ENCODE peak calls at places on chromosomes 6 and 20, in nine cellular contexts. F, J, P, W, Q, S, B, L and C are unnamed samples.

GRCh38 chr6:48117246-48117645 is 6.2 kb upstream of the PTCHD4 start:
- DNase-seq in F (no peak), J (no peak), P (no peak), W (no peak), Q (no peak), S (no peak), B (no peak), L (no peak), C (no peak)

GRCh38 chr20:49956689-49957443 is 20.7 kb downstream of the RNF114 start:
- DNase-seq in F (no peak), J (no peak), P (no peak), W (no peak), Q (no peak), S (no peak), B (no peak), L (no peak), C (no peak)

GRCh38 chr6:11398451-11399326 is 138.9 kb upstream of the TMEM170B start:
- DNase-seq in F (no peak), J (peak), P (peak), W (no peak), Q (no peak), S (no peak), B (no peak), L (no peak), C (no peak)

GRCh38 chr6:112223070-112223861 is 31.1 kb downstream of the LAMA4 start:
- DNase-seq in F (no peak), J (no peak), P (peak), W (no peak), Q (no peak), S (no peak), B (no peak), L (no peak), C (no peak)

GRCh38 chr20:48800227-48800626 is 27.6 kb downstream of the PREX1 start:
- DNase-seq in F (no peak), J (no peak), P (no peak), W (no peak), Q (no peak), S (no peak), B (no peak), L (no peak), C (no peak)

GRCh38 chr6:146481527-146481926 is 62.1 kb upstream of the RAB32 start:
- DNase-seq in F (no peak), J (no peak), P (no peak), W (no peak), Q (no peak), S (no peak), B (no peak), L (no peak), C (no peak)

GRCh38 chr6:14783594-14783993 is 462.3 kb upstream of the JARID2 start:
- DNase-seq in F (no peak), J (no peak), P (no peak), W (no peak), Q (no peak), S (no peak), B (no peak), L (no peak), C (peak)

GRCh38 chr6:137728386-137729349 is 138.4 kb upstream of the TNFAIP3 start:
- DNase-seq in F (no peak), J (no peak), P (peak), W (peak), Q (peak), S (no peak), B (no peak), L (no peak), C (no peak)

GRCh38 chr20:4946585-4947378 is 54.5 kb downstream of the SLC23A2 start:
- DNase-seq in F (no peak), J (peak), P (no peak), W (no peak), Q (no peak), S (no peak), B (no peak), L (no peak), C (no peak)

GRCh38 chr6:152634773-152635172 is 2.4 kb downstream of the SYNE1 start:
- DNase-seq in F (no peak), J (no peak), P (no peak), W (no peak), Q (no peak), S (no peak), B (no peak), L (no peak), C (peak)

GRCh38 chr6:15682965-15683822 is 20.4 kb upstream of the DTNBP1 start:
- DNase-seq in F (no peak), J (no peak), P (no peak), W (no peak), Q (no peak), S (no peak), B (no peak), L (peak), C (no peak)

GRCh38 chr20:25017257-25017803 is 24.8 kb upstream of the APMAP start:
- DNase-seq in F (peak), J (peak), P (no peak), W (peak), Q (no peak), S (no peak), B (no peak), L (peak), C (peak)

GRCh38 chr6:89789980-89790379 is 29.6 kb downstream of the MDN1 start:
- DNase-seq in F (no peak), J (no peak), P (no peak), W (no peak), Q (no peak), S (no peak), B (no peak), L (no peak), C (no peak)

GRCh38 chr6:45075246-45075645 is 252.9 kb upstream of the RUNX2 start:
- DNase-seq in F (no peak), J (no peak), P (peak), W (no peak), Q (peak), S (no peak), B (no peak), L (no peak), C (no peak)

GRCh38 chr6:1986454-1987243 is 258.8 kb downstream of the GMDS start:
- DNase-seq in F (no peak), J (no peak), P (peak), W (no peak), Q (peak), S (no peak), B (no peak), L (no peak), C (no peak)

GRCh38 chr6:35228483-35228882 is 14.7 kb downstream of the SCUBE3 start:
- DNase-seq in F (no peak), J (no peak), P (no peak), W (no peak), Q (no peak), S (no peak), B (no peak), L (no peak), C (no peak)

GRCh38 chr6:148074735-148075134 is 267.9 kb upstream of the SASH1 start:
- DNase-seq in F (no peak), J (no peak), P (no peak), W (peak), Q (no peak), S (no peak), B (no peak), L (no peak), C (no peak)

GRCh38 chr6:54892831-54893230 is 46.3 kb downstream of the FAM83B start:
- DNase-seq in F (no peak), J (no peak), P (peak), W (no peak), Q (no peak), S (no peak), B (no peak), L (no peak), C (no peak)

GRCh38 chr6:100234625-100235024 is 230.1 kb downstream of the SIM1 start:
- DNase-seq in F (no peak), J (no peak), P (no peak), W (no peak), Q (no peak), S (no peak), B (no peak), L (no peak), C (no peak)

GRCh38 chr6:153096792-153097191 is 34.3 kb downstream of the RGS17 start:
- DNase-seq in F (no peak), J (no peak), P (no peak), W (no peak), Q (no peak), S (no peak), B (no peak), L (no peak), C (no peak)

GRCh38 chr6:35481215-35481614 is 13.0 kb downstream of the RPL10A start:
- DNase-seq in F (no peak), J (no peak), P (no peak), W (no peak), Q (no peak), S (no peak), B (no peak), L (no peak), C (no peak)

GRCh38 chr6:31168606-31169005 is 1.9 kb downstream of the POU5F1 start:
- DNase-seq in F (no peak), J (no peak), P (no peak), W (no peak), Q (no peak), S (no peak), B (no peak), L (no peak), C (no peak)

GRCh38 chr6:149031545-149032317 is 284.9 kb downstream of the UST start:
- DNase-seq in F (no peak), J (peak), P (peak), W (no peak), Q (no peak), S (no peak), B (no peak), L (peak), C (no peak)

GRCh38 chr20:57698191-57698866 is 11.5 kb downstream of the PMEPA1 start:
- DNase-seq in F (no peak), J (peak), P (peak), W (no peak), Q (peak), S (no peak), B (no peak), L (peak), C (peak)

GRCh38 chr6:138555294-138555988 is 56.1 kb upstream of the NHSL1 start:
- DNase-seq in F (no peak), J (no peak), P (no peak), W (no peak), Q (peak), S (no peak), B (no peak), L (no peak), C (peak)

GRCh38 chr20:63889241-63890200 is 5.4 kb upstream of the DNAJC5 start:
- DNase-seq in F (no peak), J (peak), P (peak), W (peak), Q (no peak), S (no peak), B (no peak), L (no peak), C (peak)

GRCh38 chr20:17334866-17335412 is 108.1 kb downstream of the PCSK2 start:
- DNase-seq in F (no peak), J (no peak), P (no peak), W (no peak), Q (no peak), S (no peak), B (no peak), L (no peak), C (no peak)

GRCh38 chr20:57266251-57267157 is at the start of gene BMP7:
- DNase-seq in F (peak), J (no peak), P (no peak), W (no peak), Q (no peak), S (no peak), B (no peak), L (no peak), C (peak)

GRCh38 chr6:42923656-42924055 is 5.6 kb upstream of the CNPY3 start:
- DNase-seq in F (no peak), J (no peak), P (no peak), W (no peak), Q (no peak), S (no peak), B (no peak), L (no peak), C (no peak)

GRCh38 chr6:135176464-135176863 is 4.6 kb upstream of the MYB start:
- DNase-seq in F (no peak), J (no peak), P (no peak), W (no peak), Q (no peak), S (no peak), B (no peak), L (no peak), C (no peak)

GRCh38 chr6:583116-583515 is 73.8 kb downstream of the HUS1B start:
- DNase-seq in F (no peak), J (no peak), P (no peak), W (no peak), Q (no peak), S (no peak), B (no peak), L (no peak), C (no peak)
- H3K27ac ChIP-seq in F (no peak), J (no peak), P (no peak), W (no peak), Q (no peak), S (no peak), B (no peak), L (peak), C (no peak)

GRCh38 chr6:143195349-143195845 is 134.7 kb downstream of the AIG1 start:
- DNase-seq in F (no peak), J (no peak), P (no peak), W (no peak), Q (peak), S (no peak), B (no peak), L (no peak), C (no peak)
- TF ChIP-seq POLR2A in F (no peak), J (no peak), P (no peak), W (no peak), Q (no peak), S (no peak), B (no peak), L (no peak), C (no peak)

DNA sequence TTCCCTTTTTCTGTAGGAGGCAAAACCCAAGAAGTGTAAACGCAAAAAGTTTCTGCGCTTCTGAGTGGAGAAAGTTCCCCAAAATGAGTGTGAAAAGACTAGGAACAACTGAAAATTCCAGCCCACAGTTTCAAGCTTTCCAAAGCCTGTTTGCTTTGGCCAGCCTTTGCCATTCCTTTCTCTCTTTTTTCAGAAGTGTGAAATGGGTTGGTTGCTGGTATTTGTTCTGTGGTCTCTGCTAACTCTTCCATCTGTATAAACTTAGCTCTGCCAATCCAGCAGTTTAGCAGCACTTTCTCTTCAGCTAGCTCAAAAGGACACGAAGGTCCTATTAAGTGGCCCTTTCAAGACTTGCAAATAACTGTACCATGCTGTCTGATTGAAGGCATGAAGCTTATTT is 491.3 kb downstream of the MAFB start:
- DNase-seq in F (no peak), J (no peak), P (no peak), W (no peak), Q (no peak), S (no peak), B (no peak), L (no peak), C (no peak)
- H3K27ac ChIP-seq in F (no peak), J (no peak), P (no peak), W (no peak), Q (no peak), S (no peak), B (peak), L (no peak), C (no peak)

GRCh38 chr6:7468382-7469081 is 72.9 kb upstream of the DSP start:
- DNase-seq in F (no peak), J (no peak), P (peak), W (no peak), Q (peak), S (no peak), B (no peak), L (no peak), C (no peak)
- TF ChIP-seq POLR2A in F (no peak), J (no peak), P (no peak), W (no peak), Q (no peak), S (no peak), B (no peak), L (no peak), C (no peak)

DNA sequence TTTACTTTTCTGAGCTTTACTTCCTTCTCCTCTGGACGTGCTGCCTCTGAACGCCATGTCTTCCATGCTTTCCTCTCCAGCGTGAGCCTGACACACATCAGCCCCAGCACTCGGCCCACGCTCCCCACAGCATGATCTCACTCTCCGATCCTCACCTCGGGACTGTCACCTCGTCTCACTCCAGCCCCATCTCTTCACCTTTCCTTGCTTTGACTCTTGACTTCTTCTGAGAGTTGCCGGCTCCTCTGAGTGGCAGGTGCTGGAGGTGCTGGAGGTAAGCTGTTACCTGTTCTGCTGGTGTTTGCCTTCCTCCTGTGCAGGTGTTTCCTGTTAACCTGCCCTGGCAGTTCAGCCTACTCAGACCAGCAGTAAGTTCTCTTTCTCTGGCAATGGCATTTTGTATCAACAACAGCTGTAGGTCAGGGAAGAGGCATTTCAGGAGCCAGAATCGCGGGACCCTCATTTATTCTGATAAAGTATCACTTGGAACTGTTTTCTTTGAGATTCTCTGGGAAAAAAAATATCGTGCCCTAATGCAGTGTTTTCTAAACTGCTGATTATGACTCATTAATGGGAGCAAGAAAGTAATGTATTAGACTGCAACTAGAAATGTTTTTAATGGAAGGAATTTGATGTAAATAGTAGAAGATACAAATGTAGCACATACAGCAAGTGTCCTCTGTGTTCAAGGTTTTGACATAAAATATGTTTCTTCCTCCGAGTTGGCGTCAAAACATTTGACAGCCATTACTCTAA is 106.5 kb downstream of the ARID1B start:
- DNase-seq in F (no peak), J (peak), P (peak), W (peak), Q (peak), S (no peak), B (no peak), L (peak), C (peak)
- H3K27ac ChIP-seq in F (peak), J (peak), P (no peak), W (no peak), Q (no peak), S (no peak), B (peak), L (peak), C (peak)

DNA sequence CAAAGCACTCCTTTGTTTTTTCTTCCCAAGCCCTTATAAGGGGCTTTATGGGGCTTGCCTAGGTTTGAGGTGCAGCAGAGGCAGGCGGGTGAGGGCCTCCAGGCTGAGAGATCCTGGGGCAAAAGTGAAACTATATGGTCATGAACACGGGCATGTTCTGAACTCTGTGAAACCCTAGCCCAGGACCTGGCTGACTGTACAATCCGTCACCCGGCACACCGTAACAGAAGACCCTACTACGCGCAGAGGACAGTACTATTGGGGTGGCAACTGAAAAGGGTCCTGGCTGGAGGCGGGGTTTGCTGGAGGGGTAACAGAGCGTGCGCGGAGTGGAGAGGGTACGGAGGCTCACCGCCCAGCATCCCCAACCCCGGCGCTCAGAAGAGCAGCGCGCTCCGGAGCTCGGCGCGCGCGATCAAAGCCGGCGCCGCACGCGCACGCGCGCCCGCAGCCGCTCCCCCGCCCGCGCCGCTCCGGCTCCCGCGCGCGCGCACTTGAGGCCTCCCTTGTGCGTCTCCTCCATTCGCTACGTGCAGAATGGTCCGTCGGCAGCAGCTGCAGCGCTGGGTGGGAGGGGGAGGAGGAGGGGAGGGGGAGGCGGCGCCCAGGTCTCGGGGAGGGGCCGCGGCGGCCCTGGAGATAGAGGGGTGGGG is 54.2 kb downstream of the MRPL14 start:
- DNase-seq in F (peak), J (peak), P (peak), W (peak), Q (peak), S (peak), B (no peak), L (peak), C (peak)
- TF ChIP-seq POLR2A in F (no peak), J (no peak), P (no peak), W (peak), Q (peak), S (peak), B (peak), L (no peak), C (no peak)

DNA sequence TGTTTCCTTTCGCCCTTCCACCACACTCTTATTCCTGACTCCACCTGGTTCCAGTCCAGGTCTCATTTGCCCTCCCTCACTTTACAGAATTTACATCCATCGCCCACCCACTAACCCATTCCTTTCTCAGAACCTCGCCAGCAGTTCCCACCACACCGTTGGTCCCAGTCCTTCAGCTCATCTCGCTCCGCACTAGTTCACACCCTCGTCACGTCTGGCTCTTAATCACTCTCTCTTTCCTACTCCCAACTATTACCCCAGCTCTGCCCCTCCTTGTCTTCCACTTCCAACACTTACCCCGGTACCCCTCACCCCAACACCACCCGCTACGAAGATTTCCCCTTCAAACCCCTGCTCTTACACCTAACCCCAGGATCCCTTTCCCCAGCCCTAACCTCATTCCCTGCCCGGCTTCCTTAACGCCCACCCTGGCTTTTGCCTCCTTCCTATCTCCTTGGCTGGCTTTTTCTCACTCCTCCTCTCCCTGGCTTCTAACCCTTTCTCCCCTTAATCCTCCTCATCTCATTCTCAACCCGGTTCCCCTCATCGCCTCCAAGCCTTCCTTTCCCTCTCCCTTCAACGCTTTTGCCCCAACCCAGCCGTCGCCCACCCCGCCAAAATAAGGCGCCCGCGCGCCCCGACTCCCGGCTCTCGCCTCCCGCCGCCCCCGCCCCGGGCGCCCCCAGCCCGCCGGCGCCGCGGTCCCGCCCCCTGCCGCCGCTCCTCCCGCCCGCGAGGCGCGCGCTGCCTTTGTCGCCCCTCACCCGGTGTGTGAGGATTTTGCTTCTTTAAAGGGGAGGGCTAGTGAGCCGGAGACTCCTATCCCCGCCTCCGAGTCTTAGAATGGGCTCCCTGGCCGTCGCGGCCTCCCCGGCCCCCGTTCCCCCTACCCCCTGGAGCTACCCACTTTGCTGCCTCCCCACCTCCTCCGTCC is 542 bp downstream of the USP49 start:
- DNase-seq in F (no peak), J (no peak), P (no peak), W (no peak), Q (peak), S (no peak), B (no peak), L (peak), C (no peak)
- H3K27ac ChIP-seq in F (peak), J (peak), P (peak), W (peak), Q (no peak), S (no peak), B (peak), L (peak), C (peak)

GRCh38 chr20:21528870-21529269 is 15.0 kb upstream of the NKX2-2 start:
- DNase-seq in F (no peak), J (no peak), P (no peak), W (no peak), Q (no peak), S (no peak), B (no peak), L (no peak), C (no peak)
- TF ChIP-seq POLR2A in F (no peak), J (no peak), P (no peak), W (no peak), Q (no peak), S (no peak), B (no peak), L (no peak), C (no peak)